ENCODE peak calls at places on chromosome 7, in six cellular contexts. T is T follicular helper cell, Q is anterior cingulate cortex, G is psoas muscle, L is GM04503, B is coronary artery. K is an unnamed sample.

GRCh38 chr7:7851991-7852390 is 116.6 kb upstream of the GLCCI1 start:
- DNase-seq in T (no peak), Q (no peak), G (no peak), L (no peak), B (no peak), K (no peak)

GRCh38 chr7:33961948-33962347 is 56.6 kb downstream of the BMPER start:
- DNase-seq in T (no peak), Q (no peak), G (no peak), L (peak), B (no peak), K (no peak)

GRCh38 chr7:26937956-26938623 is 73.7 kb upstream of the SKAP2 start:
- DNase-seq in T (no peak), Q (no peak), G (no peak), L (no peak), B (no peak), K (no peak)

GRCh38 chr7:149007615-149008014 is 20.7 kb downstream of the PDIA4 start:
- DNase-seq in T (no peak), Q (no peak), G (no peak), L (no peak), B (no peak), K (no peak)

GRCh38 chr7:130392456-130392860 is 12.2 kb downstream of the CPA1 start:
- DNase-seq in T (no peak), Q (no peak), G (no peak), L (no peak), B (no peak), K (no peak)

GRCh38 chr7:19327011-19327410 is 181.8 kb upstream of the FERD3L start:
- DNase-seq in T (no peak), Q (no peak), G (no peak), L (no peak), B (no peak), K (no peak)

GRCh38 chr7:80552304-80552703 is 40.4 kb upstream of the GNAT3 start:
- DNase-seq in T (no peak), Q (no peak), G (no peak), L (peak), B (no peak), K (no peak)

GRCh38 chr7:4479367-4480039 is 202.6 kb upstream of the FOXK1 start:
- DNase-seq in T (no peak), Q (no peak), G (no peak), L (no peak), B (no peak), K (no peak)

GRCh38 chr7:106767073-106767472 is 98.0 kb upstream of the PIK3CG start:
- DNase-seq in T (no peak), Q (no peak), G (no peak), L (no peak), B (no peak), K (no peak)